ENCODE peak calls at places on chromosomes 2 and 18, in four cellular contexts. One of them, this sample, is unnamed.
A peak's percentile ranks its signal among the peaks of the same experiment; 100 is the strongest.

GRCh38 chr2:200943527-200944120 is 19.8 kb downstream of the ORC2 start:
- DNase-seq in GM12878: no peak
- DNase-seq in SK-N-SH: no peak
- DNase-seq in K562: no peak
- DNase-seq in this sample: no peak

GRCh38 chr18:45566025-45566740 is 49.1 kb upstream of the SLC14A2 start:
- DNase-seq in GM12878: no peak
- DNase-seq in SK-N-SH: no peak
- DNase-seq in K562: no peak
- DNase-seq in this sample: no peak

GRCh38 chr18:46750626-46751025 is 6.2 kb downstream of the ST8SIA5 start:
- DNase-seq in K562: no peak
- DNase-seq in SK-N-SH: no peak
- DNase-seq in GM12878: no peak
- DNase-seq in this sample: no peak

GRCh38 chr2:160942505-160943125 is 217.6 kb upstream of the TANK start:
- DNase-seq in SK-N-SH: no peak
- DNase-seq in K562: no peak
- DNase-seq in GM12878: no peak
- DNase-seq in this sample: no peak

GRCh38 chr18:26655614-26656400 is 107.5 kb upstream of the KCTD1 start:
- DNase-seq in GM12878: no peak
- DNase-seq in SK-N-SH: peak; percentile 81
- DNase-seq in K562: no peak
- DNase-seq in this sample: no peak

GRCh38 chr2:149994057-149994728 is 406.6 kb upstream of the MMADHC start:
- DNase-seq in SK-N-SH: no peak
- DNase-seq in K562: no peak
- DNase-seq in GM12878: no peak
- DNase-seq in this sample: peak; percentile 12

GRCh38 chr2:203673933-203674332 is 32.5 kb upstream of the CD28 start:
- DNase-seq in GM12878: peak; percentile 69
- DNase-seq in SK-N-SH: no peak
- DNase-seq in K562: no peak
- DNase-seq in this sample: no peak

GRCh38 chr2:178152033-178152432 is 39.8 kb downstream of the RBM45 start:
- DNase-seq in K562: no peak
- DNase-seq in SK-N-SH: no peak
- DNase-seq in GM12878: no peak
- DNase-seq in this sample: peak; percentile 32

GRCh38 chr18:60549338-60549960 is 176.9 kb upstream of the MC4R start:
- DNase-seq in GM12878: no peak
- DNase-seq in K562: peak; percentile 42
- DNase-seq in SK-N-SH: peak; percentile 43
- DNase-seq in this sample: peak; percentile 44

GRCh38 chr18:24421831-24422230 is 4.6 kb upstream of the IMPACT start:
- DNase-seq in K562: no peak
- DNase-seq in GM12878: no peak
- DNase-seq in SK-N-SH: no peak
- DNase-seq in this sample: no peak

GRCh38 chr2:137910641-137911040 is 53.6 kb upstream of the HNMT start:
- DNase-seq in GM12878: no peak
- DNase-seq in K562: peak; percentile 21
- DNase-seq in SK-N-SH: no peak
- DNase-seq in this sample: peak; percentile 55

GRCh38 chr2:239369631-239370161 is 31.1 kb downstream of the HDAC4 start:
- DNase-seq in SK-N-SH: no peak
- DNase-seq in GM12878: peak; percentile 83
- DNase-seq in K562: no peak
- DNase-seq in this sample: no peak

GRCh38 chr2:180519276-180519675 is 461.1 kb upstream of the UBE2E3 start:
- DNase-seq in GM12878: no peak
- DNase-seq in K562: no peak
- DNase-seq in SK-N-SH: no peak
- DNase-seq in this sample: peak; percentile 12

GRCh38 chr2:209334188-209335017 is 89.4 kb upstream of the MAP2 start:
- DNase-seq in SK-N-SH: peak; percentile 56
- DNase-seq in GM12878: no peak
- DNase-seq in K562: peak; percentile 41
- DNase-seq in this sample: peak; percentile 53

GRCh38 chr2:24201496-24201895 is 26.6 kb downstream of the FAM228A start:
- DNase-seq in SK-N-SH: no peak
- DNase-seq in K562: no peak
- DNase-seq in GM12878: no peak
- DNase-seq in this sample: no peak

GRCh38 chr2:141001750-141002149 is 1129.1 kb downstream of the LRP1B start:
- DNase-seq in SK-N-SH: no peak
- DNase-seq in K562: no peak
- DNase-seq in GM12878: no peak
- DNase-seq in this sample: no peak

DNA sequence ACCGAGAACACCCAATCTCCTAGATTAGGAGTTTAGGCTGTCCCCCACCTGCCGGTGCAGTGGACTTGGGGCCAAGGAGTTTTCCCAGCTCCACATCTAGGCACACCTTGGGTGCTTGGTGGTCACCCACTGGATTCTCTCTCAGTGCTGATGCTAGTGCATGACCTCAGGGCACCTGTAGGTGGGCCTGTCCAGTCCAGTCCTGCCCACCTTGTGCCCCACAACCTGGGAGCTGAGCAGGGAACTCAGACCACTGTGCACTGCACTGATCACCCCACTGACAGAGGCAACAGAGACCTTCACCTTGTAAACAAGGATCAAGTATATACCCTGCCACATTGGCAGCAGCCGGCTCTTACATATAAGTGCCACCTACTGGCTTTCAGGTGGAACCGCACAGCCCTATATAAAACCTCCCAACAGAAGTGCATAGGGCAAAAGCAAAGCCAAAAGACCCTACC is 12.7 kb upstream of the CDH19 start:
- DNase-seq in K562: no peak
- DNase-seq in SK-N-SH: peak; percentile 3
- DNase-seq in GM12878: no peak
- DNase-seq in this sample: peak; percentile 35
- TF ChIP-seq YY1 in K562: no peak
- TF ChIP-seq YY1 in SK-N-SH: no peak
- TF ChIP-seq YY1 in GM12878: no peak
- TF ChIP-seq YY1 in this sample: no peak

DNA sequence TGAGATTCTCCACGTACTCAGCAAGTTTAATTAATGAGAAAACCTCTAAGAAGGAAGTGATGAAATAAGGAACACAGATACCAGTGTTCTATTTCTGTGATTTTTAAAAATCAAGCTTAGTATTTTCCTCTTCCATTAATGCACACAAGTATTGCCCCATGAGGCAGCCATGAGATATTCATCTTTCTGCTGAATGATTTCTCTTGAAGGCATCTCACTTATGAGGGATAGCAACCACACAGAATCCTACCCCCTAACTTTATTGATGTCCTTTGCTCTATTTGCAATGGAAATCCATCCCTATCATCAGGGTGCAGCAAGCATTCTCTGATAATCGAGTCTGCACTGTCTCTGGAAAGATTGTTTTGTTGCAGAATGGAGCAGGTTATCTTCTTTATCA is 244.1 kb upstream of the NRP2 start:
- DNase-seq in SK-N-SH: no peak
- DNase-seq in GM12878: no peak
- DNase-seq in K562: no peak
- DNase-seq in this sample: no peak
- TF ChIP-seq SMC3 in SK-N-SH: no peak
- TF ChIP-seq SMC3 in GM12878: no peak
- TF ChIP-seq SMC3 in K562: no peak
- TF ChIP-seq SMC3 in this sample: no peak

GRCh38 chr2:47226124-47227040 is 71.3 kb upstream of the STPG4 start:
- DNase-seq in GM12878: no peak
- DNase-seq in SK-N-SH: no peak
- DNase-seq in K562: peak; percentile 53
- DNase-seq in this sample: peak; percentile 84
- TF ChIP-seq YY1 in GM12878: no peak
- TF ChIP-seq YY1 in SK-N-SH: no peak
- TF ChIP-seq YY1 in K562: no peak
- TF ChIP-seq YY1 in this sample: no peak

GRCh38 chr2:107174126-107174525 is 288.2 kb upstream of the ST6GAL2 start:
- DNase-seq in GM12878: no peak
- DNase-seq in K562: no peak
- DNase-seq in SK-N-SH: no peak
- DNase-seq in this sample: no peak
- TF ChIP-seq SMC3 in GM12878: no peak
- TF ChIP-seq SMC3 in K562: no peak
- TF ChIP-seq SMC3 in SK-N-SH: no peak
- TF ChIP-seq SMC3 in this sample: no peak

DNA sequence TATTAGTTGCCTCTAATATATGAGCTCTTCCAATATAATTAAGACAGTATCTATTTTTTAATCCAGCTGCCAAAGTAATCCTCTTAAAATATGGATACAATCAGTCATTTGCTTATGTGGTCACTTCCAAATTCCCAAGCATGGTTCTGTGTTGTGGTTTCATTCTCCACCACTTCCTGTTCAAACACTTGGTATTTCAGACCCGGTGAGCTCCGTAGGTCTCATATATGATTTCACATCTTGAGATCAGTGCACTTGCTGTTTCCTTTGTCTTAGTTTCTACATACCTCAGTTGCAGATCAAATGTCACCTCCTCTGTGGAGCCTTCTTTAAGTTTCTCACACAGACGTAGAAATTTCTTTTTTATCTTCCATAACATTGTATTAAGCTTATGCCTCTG is 254.2 kb downstream of the KCNS3 start:
- DNase-seq in K562: no peak
- DNase-seq in SK-N-SH: no peak
- DNase-seq in GM12878: no peak
- DNase-seq in this sample: no peak
- TF ChIP-seq YY1 in K562: no peak
- TF ChIP-seq YY1 in SK-N-SH: no peak
- TF ChIP-seq YY1 in GM12878: no peak
- TF ChIP-seq YY1 in this sample: no peak

DNA sequence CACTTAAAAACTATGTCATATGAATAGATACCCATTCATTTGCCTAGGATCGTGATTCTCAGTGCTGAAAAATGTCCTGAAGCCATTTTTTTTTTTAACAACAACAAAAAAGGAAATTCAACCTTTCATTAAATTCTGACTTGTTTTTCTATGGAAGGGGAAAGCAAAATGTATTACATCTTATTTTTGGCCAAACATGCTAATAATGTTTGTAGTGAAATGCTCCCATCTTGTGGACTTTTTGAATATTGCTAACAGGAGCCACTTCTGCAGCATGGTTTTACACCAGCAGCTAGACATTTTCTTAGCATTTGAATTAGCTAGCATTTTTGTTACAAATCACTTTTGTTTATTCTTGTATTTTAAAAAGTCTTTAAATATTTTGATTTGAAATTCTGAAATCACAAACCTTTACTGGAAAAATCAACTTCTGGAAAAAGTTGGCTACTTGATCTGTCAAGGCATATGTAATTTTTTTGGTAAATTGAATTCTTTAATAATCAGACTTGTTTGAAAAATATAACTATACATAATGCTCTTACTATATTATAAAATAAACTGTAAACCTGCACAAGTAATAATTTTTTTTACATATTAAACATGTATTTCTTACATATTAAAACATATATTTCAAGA is 75.8 kb downstream of the KIDINS220 start:
- DNase-seq in K562: peak; percentile 44
- DNase-seq in SK-N-SH: peak; percentile 63
- DNase-seq in GM12878: peak; percentile 35
- DNase-seq in this sample: peak; percentile 36
- TF ChIP-seq SMC3 in K562: peak; percentile 37
- TF ChIP-seq SMC3 in SK-N-SH: peak; percentile 66
- TF ChIP-seq SMC3 in GM12878: peak; percentile 58
- TF ChIP-seq SMC3 in this sample: peak; percentile 60

GRCh38 chr2:84776011-84776410 is 104.9 kb downstream of the TRABD2A start:
- DNase-seq in GM12878: no peak
- DNase-seq in SK-N-SH: no peak
- DNase-seq in K562: no peak
- DNase-seq in this sample: no peak
- TF ChIP-seq YY1 in GM12878: no peak
- TF ChIP-seq YY1 in SK-N-SH: no peak
- TF ChIP-seq YY1 in K562: no peak
- TF ChIP-seq YY1 in this sample: no peak

GRCh38 chr2:164015328-164016123 is 279.7 kb upstream of the FIGN start:
- DNase-seq in GM12878: peak; percentile 96
- DNase-seq in K562: no peak
- DNase-seq in SK-N-SH: no peak
- DNase-seq in this sample: no peak

GRCh38 chr2:164014791-164015190 is 279.0 kb upstream of the FIGN start:
- DNase-seq in SK-N-SH: no peak
- DNase-seq in K562: no peak
- DNase-seq in GM12878: no peak
- DNase-seq in this sample: no peak

GRCh38 chr2:164008752-164009151 is 272.9 kb upstream of the FIGN start:
- DNase-seq in SK-N-SH: no peak
- DNase-seq in GM12878: no peak
- DNase-seq in K562: no peak
- DNase-seq in this sample: no peak

GRCh38 chr2:164009801-164010337 is 274.1 kb upstream of the FIGN start:
- DNase-seq in GM12878: no peak
- DNase-seq in SK-N-SH: no peak
- DNase-seq in K562: no peak
- DNase-seq in this sample: no peak

GRCh38 chr2:164014068-164014577 is 278.3 kb upstream of the FIGN start:
- DNase-seq in SK-N-SH: no peak
- DNase-seq in GM12878: no peak
- DNase-seq in K562: no peak
- DNase-seq in this sample: no peak
- TF ChIP-seq SMC3 in SK-N-SH: no peak
- TF ChIP-seq SMC3 in GM12878: no peak
- TF ChIP-seq SMC3 in K562: no peak
- TF ChIP-seq SMC3 in this sample: no peak

DNA sequence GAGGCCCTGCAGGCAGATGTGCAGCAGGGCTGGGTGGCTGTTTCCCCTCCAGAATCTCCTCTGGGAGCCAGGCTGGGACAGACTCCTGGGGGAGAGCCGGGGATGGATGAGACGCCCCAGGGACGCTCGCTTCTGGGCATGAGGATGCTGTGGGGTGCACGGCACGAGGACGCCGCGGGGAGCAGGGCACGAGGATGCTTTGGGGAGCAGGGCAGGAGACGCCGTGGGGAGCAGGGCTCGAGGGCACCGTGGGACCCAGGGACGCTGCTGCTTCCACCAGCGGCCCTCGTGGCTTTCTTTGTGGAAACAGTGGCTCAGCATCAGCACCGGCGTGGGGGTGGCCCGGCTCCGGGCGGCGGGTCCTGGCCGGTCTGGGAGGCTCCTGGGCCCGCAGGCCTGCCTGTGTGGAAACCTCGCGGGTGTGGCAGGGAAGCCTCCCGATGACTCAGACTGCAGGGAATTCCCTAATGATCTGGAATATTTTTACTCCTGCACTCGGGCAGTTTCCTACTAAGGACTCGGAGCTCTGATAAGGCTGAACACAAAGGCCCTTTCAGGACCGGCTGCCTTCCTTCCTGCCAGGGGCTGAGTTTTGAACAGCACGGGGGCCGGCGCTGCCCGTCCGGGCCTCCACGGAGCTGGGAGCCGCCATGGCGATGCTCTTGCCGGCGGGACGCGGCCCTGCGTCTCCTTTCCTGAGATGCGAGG is 62.6 kb downstream of the NFATC1 start:
- DNase-seq in K562: no peak
- DNase-seq in SK-N-SH: no peak
- DNase-seq in GM12878: no peak
- DNase-seq in this sample: peak; percentile 43
- TF ChIP-seq YY1 in K562: no peak
- TF ChIP-seq YY1 in SK-N-SH: no peak
- TF ChIP-seq YY1 in GM12878: no peak
- TF ChIP-seq YY1 in this sample: no peak

This sample was measured in HepG2.